ENCODE peak calls at places on chromosomes 4 and X, in ten cellular contexts. Y is cardiac fibroblast, P is stomach, O is HFF-Myc, X is WERI-Rb-1, E is fibroblast of the aortic adventitia, S is A673, V is AG10803, Z is astrocyte of the spinal cord, L is breast epithelium. R is an unnamed sample.

GRCh38 chrX:23788946-23789345 is 6.0 kb downstream of the SAT1 start:
- DNase-seq in Y (no peak), S (no peak), X (no peak), V (no peak), E (no peak), P (no peak), O (no peak), Z (no peak), L (no peak), R (no peak)

GRCh38 chr4:788636-789297 is 37.2 kb downstream of the CPLX1 start:
- DNase-seq in O (no peak), E (no peak), S (no peak), Y (no peak), L (no peak), P (peak), Z (no peak), X (no peak), V (no peak), R (no peak)

GRCh38 chrX:2311483-2311882 is 189.3 kb downstream of the DHRSX start:
- DNase-seq in V (no peak), O (no peak), X (peak), P (no peak), Y (no peak), L (no peak), E (no peak), S (peak), Z (peak), R (no peak)

GRCh38 chrX:74187211-74187610 is 116.8 kb upstream of the ZCCHC13 start:
- DNase-seq in Z (peak), L (no peak), E (peak), Y (no peak), X (no peak), V (peak), O (no peak), P (no peak), S (no peak), R (no peak)

GRCh38 chrX:112691361-112691760 is 11.6 kb upstream of the LHFPL1 start:
- DNase-seq in O (no peak), E (no peak), Y (no peak), X (no peak), L (no peak), S (no peak), P (no peak), Z (no peak), V (no peak), R (no peak)

GRCh38 chrX:1248381-1249061 is 20.1 kb upstream of the CSF2RA start:
- DNase-seq in P (no peak), Y (no peak), L (no peak), Z (no peak), E (no peak), X (peak), S (peak), O (no peak), V (no peak), R (no peak)

GRCh38 chrX:683572-683971 is 53.0 kb downstream of the SHOX start:
- DNase-seq in V (no peak), P (no peak), Z (no peak), O (no peak), E (no peak), L (no peak), Y (no peak), S (no peak), X (no peak), R (no peak)

GRCh38 chrX:16120431-16120830 is 2.9 kb upstream of the GRPR start:
- DNase-seq in P (no peak), E (no peak), Y (no peak), X (no peak), S (peak), L (no peak), Z (no peak), V (no peak), O (no peak), R (no peak)

GRCh38 chr4:35970366-35970960 is 273.9 kb downstream of the ARAP2 start:
- DNase-seq in E (no peak), S (no peak), Z (no peak), P (no peak), V (no peak), X (no peak), O (no peak), Y (no peak), L (no peak), R (no peak)

GRCh38 chr4:151581575-151581974 is 172.6 kb downstream of the FHIP1A start:
- DNase-seq in Z (no peak), Y (no peak), X (no peak), L (no peak), O (no peak), S (no peak), V (no peak), P (no peak), E (no peak), R (no peak)

GRCh38 chrX:15790766-15791380 is 589 bp downstream of the ZRSR2 start:
- DNase-seq in E (peak), P (peak), Y (peak), L (no peak), V (peak), Z (no peak), X (no peak), O (no peak), S (peak), R (peak)

GRCh38 chrX:131262200-131262599 is 26.9 kb downstream of the IGSF1 start:
- DNase-seq in P (no peak), Z (no peak), Y (no peak), E (no peak), O (no peak), S (no peak), V (no peak), L (no peak), X (no peak), R (no peak)

GRCh38 chrX:124332481-124333424 is at the start of gene TEX13D:
- DNase-seq in V (no peak), Y (no peak), X (no peak), E (no peak), Z (no peak), P (no peak), O (no peak), L (no peak), S (no peak), R (no peak)

GRCh38 chr4:14771091-14771490 is 231.2 kb upstream of the CPEB2 start:
- DNase-seq in Z (no peak), Y (no peak), O (no peak), L (no peak), P (no peak), E (no peak), X (no peak), V (no peak), S (no peak), R (no peak)

GRCh38 chrX:47380268-47380667 is 9.9 kb downstream of the ZNF157 start:
- DNase-seq in O (no peak), P (peak), X (no peak), Y (no peak), V (peak), S (no peak), L (peak), E (no peak), Z (no peak), R (no peak)

GRCh38 chrX:120269379-120270035 is 18.9 kb downstream of the ZBTB33 start:
- DNase-seq in O (no peak), Z (no peak), S (no peak), V (peak), X (no peak), Y (peak), P (no peak), E (peak), L (peak), R (peak)

GRCh38 chr4:124953059-124953850 is 240.7 kb upstream of the ANKRD50 start:
- DNase-seq in Y (peak), O (no peak), Z (peak), E (peak), P (no peak), L (no peak), X (no peak), V (peak), S (peak), R (peak)

GRCh38 chrX:2684256-2684655 is 6.8 kb upstream of the CD99 start:
- DNase-seq in Y (no peak), Z (no peak), S (no peak), V (no peak), L (no peak), O (no peak), E (no peak), P (no peak), X (no peak), R (no peak)

GRCh38 chrX:11890843-11891514 is 132.9 kb downstream of the MSL3 start:
- DNase-seq in E (peak), X (no peak), P (no peak), Z (no peak), V (peak), L (peak), Y (peak), S (no peak), O (no peak), R (peak)

GRCh38 chr4:38046735-38047487 is 86.7 kb downstream of the PTTG2 start:
- DNase-seq in Z (peak), Y (peak), O (no peak), V (peak), S (peak), E (peak), P (no peak), X (no peak), L (no peak), R (no peak)

GRCh38 chr4:71184195-71184781 is 154.5 kb upstream of the SLC4A4 start:
- DNase-seq in O (peak), S (peak), E (peak), Y (peak), Z (peak), X (peak), V (peak), P (peak), L (no peak), R (peak)

GRCh38 chrX:42797646-42798045 is 19.7 kb upstream of the PPP1R2C start:
- DNase-seq in E (no peak), P (no peak), S (peak), L (no peak), O (peak), V (peak), Z (no peak), Y (no peak), X (no peak), R (no peak)

GRCh38 chr4:125796138-125796537 is 481.4 kb downstream of the FAT4 start:
- DNase-seq in P (no peak), Z (no peak), X (no peak), S (no peak), Y (no peak), L (no peak), O (no peak), E (no peak), V (no peak), R (no peak)

GRCh38 chr4:147725673-147726072 is 6.2 kb upstream of the ARHGAP10 start:
- DNase-seq in X (no peak), Y (no peak), V (no peak), E (no peak), O (no peak), L (no peak), P (no peak), S (no peak), Z (no peak), R (no peak)

GRCh38 chr4:38310446-38311043 is 350.3 kb downstream of the PTTG2 start:
- DNase-seq in Y (no peak), X (no peak), L (no peak), S (no peak), P (no peak), O (no peak), Z (peak), V (no peak), E (no peak), R (no peak)

GRCh38 chr4:145843148-145843547 is 95.5 kb downstream of the ZNF827 start:
- DNase-seq in P (no peak), Y (peak), E (peak), V (peak), X (no peak), S (peak), Z (peak), L (no peak), O (no peak), R (peak)

GRCh38 chr4:157045507-157046127 is 30.3 kb upstream of the GLRB start:
- DNase-seq in Z (peak), V (peak), O (peak), P (no peak), E (peak), S (peak), Y (peak), L (no peak), X (peak), R (peak)

GRCh38 chr4:2721586-2721985 is 34.5 kb downstream of the TNIP2 start:
- DNase-seq in X (no peak), O (no peak), Y (no peak), S (no peak), L (no peak), V (no peak), P (no peak), E (no peak), Z (no peak), R (no peak)

GRCh38 chr4:114495471-114495928 is 103.1 kb upstream of the UGT8 start:
- DNase-seq in S (no peak), P (no peak), Z (no peak), V (no peak), O (no peak), Y (no peak), E (no peak), X (no peak), L (no peak), R (no peak)

GRCh38 chr4:16026155-16026761 is 57.6 kb downstream of the PROM1 start:
- DNase-seq in E (peak), S (peak), Y (peak), L (no peak), O (no peak), P (no peak), V (peak), X (no peak), Z (peak), R (peak)

GRCh38 chr4:57094482-57095223 is 15.5 kb downstream of the IGFBP7 start:
- DNase-seq in L (no peak), V (peak), Y (peak), Z (peak), P (no peak), E (peak), X (no peak), S (no peak), O (no peak), R (peak)

GRCh38 chrX:88202149-88202548 is 544.9 kb upstream of the CPXCR1 start:
- DNase-seq in V (no peak), S (no peak), Z (no peak), L (no peak), X (no peak), P (no peak), O (no peak), Y (no peak), E (no peak), R (no peak)
- TF ChIP-seq CTCF in V (no peak), S (no peak), Z (no peak), L (no peak), X (no peak), P (no peak), O (no peak), Y (no peak), E (no peak), R (no peak)

DNA sequence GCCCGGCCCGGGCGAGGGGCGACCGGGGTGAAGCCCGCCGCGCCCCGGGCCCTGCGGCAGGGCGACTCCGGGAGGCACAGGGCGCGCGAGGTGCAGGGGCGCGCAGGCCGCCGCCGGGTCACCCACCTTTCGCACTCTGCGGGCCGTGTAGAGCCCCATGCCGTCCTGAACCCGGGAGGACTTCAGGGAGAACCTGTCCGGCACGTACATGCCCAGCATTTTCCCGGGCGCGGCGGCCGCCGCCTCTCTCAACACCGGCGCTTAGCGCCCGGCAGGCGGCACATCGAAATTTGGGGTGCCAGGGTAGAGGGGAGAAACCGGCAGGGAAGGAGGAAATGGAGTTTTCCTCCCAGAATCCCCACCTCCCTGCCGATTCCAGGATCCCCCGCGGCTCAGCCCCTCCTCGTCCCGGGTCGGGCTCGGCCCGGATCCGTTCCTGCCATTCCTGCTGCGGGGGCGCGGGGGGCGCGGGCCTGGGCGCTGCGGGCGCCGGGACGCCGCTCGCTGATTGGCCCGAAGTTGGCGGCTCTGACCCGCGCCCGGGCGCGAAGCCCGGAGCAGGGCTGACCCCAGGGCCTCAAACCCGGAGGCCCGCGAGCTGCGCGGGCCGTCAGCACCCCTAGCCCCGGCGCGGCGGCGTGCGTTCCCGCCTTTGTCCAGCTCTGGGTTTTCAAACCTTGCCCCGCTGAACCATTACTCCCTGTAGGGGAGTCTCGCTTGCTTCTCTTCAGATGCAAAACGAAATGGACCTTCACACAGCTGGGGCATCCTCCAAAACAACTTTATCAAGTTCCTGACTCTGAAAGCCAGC is at the start of gene PRDM5:
- DNase-seq in S (peak), Z (peak), X (peak), L (peak), V (peak), E (peak), O (no peak), Y (peak), P (peak), R (peak)
- H3K4me3 ChIP-seq in S (peak), Z (peak), X (peak), L (peak), V (peak), E (peak), O (peak), Y (peak), P (peak), R (peak)

DNA sequence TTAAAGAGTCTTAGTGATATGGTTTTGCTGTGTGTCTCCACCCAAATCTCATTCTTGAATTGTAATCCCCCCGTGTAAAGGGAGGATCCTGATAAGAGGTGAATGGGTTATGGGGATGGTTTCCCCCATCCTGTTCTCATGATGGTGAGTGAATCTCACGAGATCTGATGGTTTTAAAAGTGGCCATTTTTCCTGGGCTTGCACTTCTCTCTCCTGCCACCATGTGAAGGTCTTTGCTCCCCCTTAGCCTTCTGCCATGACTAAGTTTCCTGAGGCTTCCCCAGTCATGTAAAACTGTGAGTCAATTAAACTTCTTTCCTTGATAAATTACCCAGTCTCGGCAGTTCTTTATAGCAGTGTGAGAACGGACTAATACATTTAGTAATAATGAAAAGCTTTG is 46.9 kb downstream of the ANTXR2 start:
- DNase-seq in Y (no peak), V (no peak), Z (no peak), X (no peak), P (no peak), O (no peak), S (no peak), E (no peak), L (no peak), R (no peak)
- TF ChIP-seq CTCF in Y (no peak), V (no peak), Z (no peak), X (no peak), P (no peak), O (no peak), S (no peak), E (no peak), L (no peak), R (no peak)

DNA sequence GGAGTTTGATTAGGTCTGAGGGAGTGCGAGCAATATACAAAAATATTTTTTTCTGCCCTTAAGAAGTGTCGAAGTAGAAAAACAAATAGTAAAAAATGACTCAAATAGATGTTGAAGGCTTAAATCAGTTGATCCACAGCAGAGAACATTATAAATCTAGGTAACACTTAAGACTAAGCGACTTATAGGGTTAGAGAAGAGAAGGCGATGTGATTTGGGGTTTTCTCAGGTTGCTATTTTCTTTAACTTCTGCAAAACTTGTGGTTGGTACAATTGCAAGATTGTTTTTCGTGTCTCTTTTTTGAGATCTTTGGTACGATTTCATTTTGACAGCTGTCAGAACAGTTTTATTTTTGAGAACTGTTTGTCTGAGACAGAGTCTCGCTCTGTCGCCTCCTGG is 1479.5 kb downstream of the PCDH7 start:
- DNase-seq in Y (no peak), X (no peak), O (no peak), S (no peak), V (no peak), Z (no peak), L (no peak), E (no peak), P (no peak), R (no peak)
- H3K4me3 ChIP-seq in Y (no peak), X (no peak), O (no peak), S (no peak), V (no peak), Z (no peak), L (no peak), E (no peak), P (no peak), R (no peak)

R was measured in fibroblast of pulmonary artery.